ENCODE peak calls at places on chromosomes 16 and 17, in eight cellular contexts. K is A549, V is GM23338, X is GM12878, S is K562, W is SK-N-SH, A is HepG2, P is HCT116. C is an unnamed sample. For H3K4me1, the result is how much of the 10 kb centered on the place peaks cover.

GRCh38 chr16:72783716-72784320 is 264.1 kb downstream of the ZFHX3 start:
- DNase-seq in X (peak), V (no peak), S (no peak), A (peak), P (no peak), K (no peak), W (no peak), C (no peak)

GRCh38 chr16:10935491-10935890 is 6.8 kb downstream of the DEXI start:
- DNase-seq in S (no peak), W (no peak), K (no peak), V (no peak), X (no peak), A (no peak), P (no peak), C (no peak)

GRCh38 chr16:13919330-13919682 is 648 bp upstream of the ERCC4 start:
- DNase-seq in V (peak), S (peak), A (peak), X (no peak), W (peak), P (peak), K (peak), C (no peak)

GRCh38 chr17:39647242-39647641 is 10.3 kb downstream of the STARD3 start:
- DNase-seq in P (no peak), X (no peak), S (peak), W (no peak), A (no peak), K (no peak), V (no peak), C (no peak)

GRCh38 chr17:46737331-46737730 is 81.2 kb downstream of the WNT3 start:
- DNase-seq in K (no peak), W (no peak), X (no peak), V (no peak), A (no peak), S (no peak), P (no peak), C (no peak)

GRCh38 chr17:8846768-8847211 is 20.7 kb downstream of the PIK3R6 start:
- DNase-seq in S (peak), V (peak), K (no peak), P (peak), A (peak), W (peak), X (no peak), C (no peak)

GRCh38 chr16:15494231-15494630 is 59.8 kb downstream of the BMERB1 start:
- DNase-seq in K (no peak), W (no peak), P (peak), S (no peak), X (no peak), V (no peak), A (peak), C (peak)

GRCh38 chr17:4485676-4486646 is 12.7 kb upstream of the SPNS2 start:
- DNase-seq in S (no peak), K (no peak), W (peak), P (no peak), V (no peak), A (no peak), X (no peak), C (no peak)

GRCh38 chr17:75352079-75352569 is 53.4 kb downstream of the GRB2 start:
- DNase-seq in V (peak), A (no peak), S (peak), X (no peak), K (no peak), W (peak), P (no peak), C (no peak)

GRCh38 chr17:50210249-50211225 is 9.1 kb upstream of the COL1A1 start:
- DNase-seq in V (peak), K (peak), X (no peak), A (peak), P (no peak), S (peak), W (peak), C (no peak)

GRCh38 chr16:3038256-3038655 is 1.5 kb upstream of the BICDL2 start:
- DNase-seq in K (no peak), V (peak), W (peak), S (no peak), X (no peak), P (no peak), A (peak), C (no peak)

GRCh38 chr16:12411521-12411920 is 392.2 kb downstream of the CPPED1 start:
- DNase-seq in P (no peak), X (no peak), K (no peak), W (no peak), V (no peak), A (no peak), S (no peak), C (no peak)

GRCh38 chr17:55304171-55304859 is 39.6 kb downstream of the HLF start:
- DNase-seq in W (no peak), S (no peak), A (no peak), P (no peak), V (no peak), X (no peak), K (no peak), C (no peak)

GRCh38 chr16:16092925-16093624 is 130.2 kb downstream of the ABCC6 start:
- DNase-seq in X (no peak), K (no peak), W (no peak), S (no peak), P (no peak), V (no peak), A (no peak), C (no peak)

GRCh38 chr17:32590974-32591373 is 104.2 kb downstream of the CDK5R1 start:
- DNase-seq in K (no peak), X (no peak), V (no peak), W (no peak), S (no peak), A (no peak), P (no peak), C (no peak)

GRCh38 chr16:27374794-27375499 is 27.0 kb upstream of the IL21R start:
- DNase-seq in P (peak), X (peak), A (peak), K (peak), S (peak), W (peak), V (peak), C (no peak)

GRCh38 chr17:2179615-2180295 is 123.8 kb downstream of the SMG6 start:
- DNase-seq in X (no peak), P (no peak), V (no peak), K (no peak), A (no peak), W (peak), S (no peak), C (no peak)

GRCh38 chr17:78592991-78593329 is 15.8 kb upstream of the DNAH17 start:
- DNase-seq in A (no peak), K (no peak), X (no peak), V (no peak), P (no peak), W (no peak), S (no peak), C (no peak)

GRCh38 chr17:72302735-72303134 is 181.9 kb downstream of the SOX9 start:
- DNase-seq in K (no peak), A (no peak), S (no peak), V (no peak), X (no peak), P (no peak), W (no peak), C (no peak)

GRCh38 chr16:88911148-88911945 is 44.9 kb upstream of the PABPN1L start:
- DNase-seq in X (no peak), V (no peak), K (no peak), W (peak), P (no peak), A (no peak), S (no peak), C (no peak)

GRCh38 chr17:49443862-49444261 is 29.2 kb upstream of the PHB1 start:
- DNase-seq in V (no peak), P (no peak), W (no peak), S (no peak), K (no peak), X (no peak), A (peak), C (no peak)

GRCh38 chr17:38628441-38628840 is 22.7 kb upstream of the SRCIN1 start:
- DNase-seq in K (peak), X (no peak), W (peak), S (peak), P (peak), V (peak), A (peak), C (no peak)

GRCh38 chr16:27779719-27780161 is 229.8 kb downstream of the KATNIP start:
- DNase-seq in A (peak), P (no peak), X (no peak), S (peak), V (peak), W (peak), K (peak), C (no peak)

GRCh38 chr17:69477900-69478266 is 63.4 kb downstream of the MAP2K6 start:
- DNase-seq in P (no peak), S (no peak), W (no peak), K (no peak), A (no peak), X (no peak), V (no peak), C (no peak)

GRCh38 chr17:39027037-39027436 is 59.8 kb upstream of the FBXO47 start:
- DNase-seq in X (no peak), W (peak), P (no peak), S (no peak), A (no peak), V (peak), K (peak), C (no peak)

GRCh38 chr17:31575043-31575442 is 183.6 kb downstream of the RAB11FIP4 start:
- DNase-seq in P (no peak), V (no peak), K (no peak), X (no peak), W (no peak), S (no peak), A (no peak), C (no peak)

GRCh38 chr17:31573047-31573446 is 181.6 kb downstream of the RAB11FIP4 start:
- DNase-seq in P (no peak), A (no peak), W (no peak), K (no peak), S (no peak), V (no peak), X (no peak), C (no peak)

GRCh38 chr17:31572341-31572740 is 180.9 kb downstream of the RAB11FIP4 start:
- DNase-seq in X (no peak), W (no peak), S (no peak), V (no peak), P (no peak), A (no peak), K (no peak), C (no peak)

GRCh38 chr17:31573861-31574260 is 182.4 kb downstream of the RAB11FIP4 start:
- DNase-seq in A (no peak), X (no peak), P (no peak), V (no peak), W (peak), S (no peak), K (no peak), C (no peak)

GRCh38 chr17:31574458-31574857 is 183.0 kb downstream of the RAB11FIP4 start:
- DNase-seq in V (no peak), W (no peak), K (no peak), X (no peak), A (no peak), P (no peak), S (no peak), C (no peak)
- H3K4me1 ChIP-seq in V (under half), W (under half), K (under half), X (under half), A (under half), P (under half), S (under half), C (half or more)

DNA sequence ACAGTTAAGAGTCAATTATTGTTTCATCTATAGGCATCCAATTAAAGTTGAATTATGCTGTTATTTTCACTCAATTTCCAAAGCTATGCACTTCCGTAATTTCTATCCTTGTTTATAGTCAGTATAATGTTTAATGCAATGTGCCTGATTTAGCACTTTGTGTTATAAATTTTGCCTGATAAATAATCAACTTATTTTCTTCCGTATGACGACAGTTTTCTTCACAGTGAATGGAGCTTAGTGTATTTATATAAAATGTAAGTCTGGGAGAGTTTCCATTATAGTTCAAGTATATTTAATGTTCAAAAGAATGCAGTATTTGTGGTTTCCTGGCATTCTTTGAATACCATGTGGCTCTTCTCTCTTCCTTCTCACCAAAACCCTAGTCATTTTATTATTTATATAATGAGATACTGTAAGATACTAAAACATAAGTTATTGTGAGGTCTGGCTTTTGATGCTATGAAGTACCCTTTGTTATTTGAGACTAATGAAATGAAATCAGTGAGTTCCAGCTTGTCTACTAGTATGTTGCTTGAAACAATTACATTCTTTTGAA is 240.6 kb downstream of the PRKCA start:
- DNase-seq in K (no peak), S (no peak), A (peak), W (no peak), V (no peak), X (no peak), P (no peak), C (no peak)
- TF ChIP-seq REST in K (no peak), S (no peak), A (no peak), W (no peak), V (no peak), X (no peak), P (no peak), C (no peak)

GRCh38 chr17:81386646-81387234 is 8.5 kb upstream of the BAHCC1 start:
- DNase-seq in W (peak), A (peak), X (no peak), P (no peak), K (no peak), S (peak), V (peak), C (no peak)
- H3K4me1 ChIP-seq in W (under half), A (half or more), X (under half), P (half or more), K (under half), S (under half), V (under half), C (half or more)

GRCh38 chr16:85377388-85378144 is 235.6 kb upstream of the GSE1 start:
- DNase-seq in W (peak), V (no peak), S (peak), K (no peak), A (no peak), P (no peak), X (no peak), C (no peak)
- TF ChIP-seq REST in W (no peak), V (no peak), S (no peak), K (no peak), A (no peak), P (no peak), X (no peak), C (no peak)

GRCh38 chr17:47810200-47810821 is 11.3 kb downstream of the OSBPL7 start:
- DNase-seq in X (no peak), A (peak), K (peak), W (no peak), P (peak), S (peak), V (peak), C (peak)

GRCh38 chr17:47812146-47812920 is 9.3 kb downstream of the OSBPL7 start:
- DNase-seq in V (no peak), A (no peak), K (no peak), S (no peak), W (peak), X (no peak), P (no peak), C (no peak)

GRCh38 chr17:47810901-47811635 is 10.5 kb downstream of the OSBPL7 start:
- DNase-seq in P (no peak), A (no peak), W (no peak), X (no peak), K (no peak), V (no peak), S (no peak), C (no peak)

GRCh38 chr17:47813077-47813476 is 8.5 kb downstream of the OSBPL7 start:
- DNase-seq in X (no peak), W (peak), A (no peak), K (no peak), P (no peak), V (no peak), S (no peak), C (no peak)

GRCh38 chr17:47811709-47812108 is 9.9 kb downstream of the OSBPL7 start:
- DNase-seq in V (no peak), W (no peak), A (no peak), P (no peak), K (no peak), X (no peak), S (no peak), C (no peak)
- H3K4me1 ChIP-seq in V (under half), W (under half), A (under half), P (under half), K (under half), X (under half), S (under half), C (under half)

GRCh38 chr17:66469890-66470289 is 167.5 kb downstream of the PRKCA start:
- DNase-seq in P (no peak), S (no peak), V (no peak), W (no peak), K (no peak), X (no peak), A (no peak), C (no peak)
- TF ChIP-seq REST in P (no peak), S (no peak), V (no peak), W (no peak), K (no peak), X (no peak), A (no peak), C (no peak)

DNA sequence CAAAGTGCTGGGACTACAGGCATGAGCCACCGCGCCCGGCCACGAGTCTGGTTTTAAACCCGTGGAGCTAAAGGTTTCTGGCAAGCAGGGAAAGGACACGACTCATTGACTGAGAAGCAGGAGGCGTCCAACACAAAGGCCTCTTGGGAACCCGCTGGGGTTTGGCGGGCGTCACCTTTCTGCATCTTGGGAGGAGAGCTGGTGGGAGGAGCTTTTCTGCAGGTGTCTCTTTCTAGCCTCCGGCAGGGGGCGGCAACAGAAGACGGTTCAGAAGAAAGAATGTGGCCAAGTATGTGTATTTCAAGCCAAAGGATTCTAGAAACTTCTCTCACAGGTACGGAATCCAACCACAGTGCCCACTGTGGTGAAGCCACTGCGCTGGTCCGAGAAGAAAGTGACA is 97.4 kb downstream of the MRM3 start:
- DNase-seq in X (peak), S (peak), V (peak), P (peak), K (peak), A (peak), W (no peak), C (peak)
- H3K4me1 ChIP-seq in X (under half), S (under half), V (under half), P (half or more), K (under half), A (under half), W (under half), C (under half)

DNA sequence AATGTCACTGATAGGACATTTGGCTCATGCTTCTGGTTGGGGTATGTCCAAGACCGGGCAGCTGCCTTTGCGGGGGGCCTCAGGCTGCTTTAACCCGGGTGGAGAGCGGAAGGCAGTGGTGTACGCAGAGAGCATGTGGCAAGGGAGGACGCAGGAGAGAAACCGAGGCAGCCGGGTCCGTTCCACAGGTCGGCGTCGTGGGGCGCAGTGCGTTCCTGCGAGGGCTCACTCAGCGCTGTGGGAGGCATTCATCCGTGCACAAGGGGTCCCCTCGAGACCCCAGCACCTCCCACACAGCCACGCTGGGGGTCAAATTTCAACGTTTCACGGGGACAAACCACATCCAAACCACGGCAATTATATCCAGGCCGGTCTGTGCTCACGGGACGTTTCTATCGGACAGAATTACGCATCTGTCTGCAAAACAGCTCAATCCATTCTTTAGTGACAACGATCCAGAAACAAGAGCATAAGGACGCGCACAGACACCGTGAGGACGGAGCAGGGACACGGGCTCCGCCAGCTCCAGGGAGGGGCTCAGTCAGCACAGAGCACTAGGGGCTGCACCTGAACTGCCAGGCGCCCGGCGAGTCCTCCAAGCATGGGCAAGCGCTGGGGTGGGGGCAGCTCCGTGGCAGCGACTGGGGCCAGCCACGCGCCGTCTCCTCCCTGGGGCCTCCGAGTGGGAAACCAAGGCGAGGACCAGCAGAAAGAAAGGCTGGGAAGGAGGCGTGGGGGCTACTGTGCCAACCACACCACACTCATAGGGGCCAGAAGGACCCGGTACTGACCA is 108.4 kb upstream of the METRNL start:
- DNase-seq in V (no peak), A (no peak), K (no peak), X (no peak), W (no peak), S (no peak), P (no peak), C (no peak)
- TF ChIP-seq REST in V (no peak), A (no peak), K (no peak), X (no peak), W (no peak), S (no peak), P (no peak), C (no peak)

DNA sequence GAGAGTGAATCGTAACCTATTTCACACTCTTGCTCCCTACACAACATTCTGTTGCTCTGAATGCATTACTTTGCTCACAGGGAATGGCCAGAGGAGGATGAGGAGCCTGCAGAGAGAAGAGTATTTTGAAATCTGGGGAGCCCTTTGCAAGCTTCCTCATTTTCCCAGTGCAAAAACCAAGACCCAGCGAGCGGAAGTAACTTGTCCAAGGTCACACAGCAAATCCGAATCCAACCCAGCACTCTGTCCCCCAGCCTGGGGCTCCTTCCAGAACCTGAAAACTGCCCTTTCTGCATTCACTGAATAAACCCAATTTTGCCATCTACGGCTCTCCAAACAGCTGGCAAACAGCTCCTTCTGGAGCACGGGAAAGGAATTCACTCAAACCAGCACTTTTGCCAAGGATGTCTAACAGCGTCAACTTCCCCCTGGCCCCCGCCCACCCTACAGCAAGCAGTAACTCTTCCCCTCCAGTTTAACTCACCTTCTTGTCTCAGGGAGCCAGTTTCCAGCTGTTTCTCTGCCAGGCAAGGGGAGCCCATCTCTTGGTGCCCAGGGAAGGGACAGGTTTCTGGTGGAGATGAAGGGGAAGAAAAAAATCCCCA is 524 bp downstream of the KCNG4 start:
- DNase-seq in W (no peak), P (no peak), X (no peak), S (no peak), V (no peak), K (no peak), A (no peak), C (no peak)
- H3K4me1 ChIP-seq in W (under half), P (under half), X (under half), S (under half), V (under half), K (under half), A (under half), C (under half)

DNA sequence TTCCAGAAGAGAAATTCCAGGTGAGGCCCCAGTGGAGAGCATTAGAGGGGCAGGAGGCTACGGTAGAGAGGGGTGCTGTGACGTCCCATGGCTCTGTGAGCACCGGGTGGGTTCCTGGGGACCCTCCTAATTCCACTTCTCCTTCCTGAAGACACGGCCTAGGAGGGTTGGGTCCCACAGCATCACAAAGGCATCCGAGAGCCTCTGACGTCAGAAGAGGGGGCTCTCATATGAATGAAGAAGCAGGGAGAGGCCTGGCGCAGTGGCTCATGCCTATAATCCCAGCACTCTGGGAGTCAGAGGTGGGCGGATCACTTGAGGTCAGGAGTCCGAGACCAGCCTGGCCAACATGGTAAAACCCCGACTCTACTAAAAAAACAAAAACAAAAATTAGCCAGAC is 275.5 kb downstream of the C16orf95 start:
- DNase-seq in W (no peak), X (no peak), P (no peak), S (no peak), K (no peak), A (no peak), V (no peak), C (no peak)
- TF ChIP-seq REST in W (no peak), X (no peak), P (no peak), S (no peak), K (no peak), A (no peak), V (no peak), C (no peak)